ENCODE peak calls at places on chromosomes 7 and 10, in five cellular contexts. B is spleen, O is cardiac muscle cell, R is psoas muscle, J is astrocyte. M is an unnamed sample.

GRCh38 chr7:131498237-131498885 is 58.1 kb downstream of the PODXL start:
- DNase-seq in B (no peak), O (no peak), R (no peak), J (no peak), M (no peak)

GRCh38 chr10:43890124-43890523 is 241.4 kb upstream of the ZNF32 start:
- DNase-seq in B (no peak), O (no peak), R (no peak), J (peak; percentile 89), M (no peak)

GRCh38 chr7:4645241-4645640 is 36.9 kb upstream of the FOXK1 start:
- DNase-seq in B (no peak), O (no peak), R (no peak), J (peak; percentile 86), M (peak; percentile 38)

GRCh38 chr10:103884681-103885139 is 29.3 kb upstream of the SH3PXD2A start:
- DNase-seq in B (no peak), O (peak; percentile 76), R (no peak), J (peak; percentile 12), M (no peak)

GRCh38 chr10:25176421-25176968 is 1.7 kb downstream of the GPR158 start:
- DNase-seq in B (no peak), O (peak; percentile 5), R (no peak), J (no peak), M (no peak)

GRCh38 chr10:101644002-101644401 is 51.0 kb downstream of the FBXW4 start:
- DNase-seq in B (no peak), O (no peak), R (no peak), J (no peak), M (no peak)

GRCh38 chr7:38127216-38128207 is 50.5 kb upstream of the STARD3NL start:
- DNase-seq in B (no peak), O (no peak), R (no peak), J (no peak), M (no peak)

GRCh38 chr10:46549171-46550075 is 7.0 kb downstream of the GPRIN2 start:
- DNase-seq in B (peak; percentile 79), O (no peak), R (peak; percentile 56), J (no peak), M (no peak)

GRCh38 chr7:43753401-43753800 is 5.1 kb upstream of the BLVRA start:
- DNase-seq in B (no peak), O (no peak), R (no peak), J (no peak), M (no peak)

GRCh38 chr10:124693396-124693795 is 50.8 kb downstream of the FAM53B start:
- DNase-seq in B (no peak), O (peak; percentile 62), R (peak; percentile 75), J (no peak), M (no peak)

GRCh38 chr7:112481833-112482669 is 1.3 kb downstream of the LSMEM1 start:
- DNase-seq in B (no peak), O (no peak), R (peak; percentile 82), J (peak; percentile 92), M (peak; percentile 96)

GRCh38 chr7:26136831-26137230 is 15.2 kb upstream of the NFE2L3 start:
- DNase-seq in B (no peak), O (no peak), R (no peak), J (no peak), M (no peak)

GRCh38 chr10:111360260-111360925 is 283.6 kb downstream of the ADRA2A start:
- DNase-seq in B (peak; percentile 70), O (peak; percentile 80), R (no peak), J (no peak), M (no peak)

GRCh38 chr10:7988985-7989384 is 65.5 kb upstream of the GATA3 start:
- DNase-seq in B (no peak), O (no peak), R (no peak), J (no peak), M (no peak)

GRCh38 chr10:112388548-112388947 is 14.6 kb downstream of the ACSL5 start:
- DNase-seq in B (no peak), O (no peak), R (no peak), J (no peak), M (no peak)

GRCh38 chr10:50480054-50481007 is 143.4 kb downstream of the SGMS1 start:
- DNase-seq in B (no peak), O (no peak), R (no peak), J (no peak), M (no peak)

GRCh38 chr10:32988604-32989003 is 30.6 kb upstream of the ITGB1 start:
- DNase-seq in B (no peak), O (no peak), R (no peak), J (no peak), M (no peak)

GRCh38 chr10:73910764-73911552 is at the start of gene PLAU:
- DNase-seq in B (peak; percentile 92), O (peak; percentile 69), R (peak; percentile 68), J (no peak), M (no peak)

GRCh38 chr7:14717711-14718304 is 184.7 kb downstream of the DGKB start:
- DNase-seq in B (no peak), O (peak; percentile 45), R (no peak), J (peak; percentile 3), M (peak; percentile 2)

GRCh38 chr7:154304231-154304630 is 252.0 kb downstream of the DPP6 start:
- DNase-seq in B (no peak), O (no peak), R (no peak), J (no peak), M (no peak)

GRCh38 chr10:102834143-102834542 is 3.1 kb downstream of the CYP17A1 start:
- DNase-seq in B (no peak), O (no peak), R (no peak), J (no peak), M (no peak)

GRCh38 chr7:130901209-130901783 is 167.3 kb upstream of the KLF14 start:
- DNase-seq in B (no peak), O (no peak), R (peak; percentile 79), J (peak; percentile 99), M (peak; percentile 83)

DNA sequence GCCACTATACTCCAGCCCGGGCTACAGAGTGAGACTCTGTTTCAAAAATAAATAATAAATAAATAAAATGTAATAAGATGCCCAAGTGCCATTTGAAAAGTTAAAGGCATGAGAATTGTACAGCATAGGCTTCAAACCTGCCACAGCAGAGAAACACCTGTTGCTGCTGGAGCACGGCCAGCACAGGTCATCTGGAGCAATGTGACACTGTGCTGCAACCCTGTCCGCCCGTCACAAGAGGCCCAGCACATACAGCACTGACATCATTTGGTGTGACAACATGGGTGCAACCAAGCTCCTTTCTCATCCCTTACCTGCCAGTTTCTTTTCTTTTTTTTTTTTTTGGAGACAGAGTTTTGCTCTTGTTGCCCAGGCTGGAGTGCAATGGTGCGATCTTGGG is 1.3 kb downstream of the RFC2 start:
- DNase-seq in B (no peak), O (no peak), R (no peak), J (no peak), M (no peak)
- H3K4me3 ChIP-seq in B (no peak overlapping the region), O (peak overlapping the region; percentile 55), R (peak overlapping the region; percentile 89), J (peak overlapping the region; percentile 89), M (no peak overlapping the region)

GRCh38 chr7:105612806-105613205 is 31.5 kb upstream of the EFCAB10 start:
- DNase-seq in B (no peak), O (no peak), R (no peak), J (no peak), M (no peak)

GRCh38 chr7:105611856-105612775 is 30.8 kb upstream of the EFCAB10 start:
- DNase-seq in B (no peak), O (no peak), R (no peak), J (peak; percentile 35), M (no peak)

GRCh38 chr7:105614341-105614840 is 33.1 kb upstream of the EFCAB10 start:
- DNase-seq in B (no peak), O (no peak), R (no peak), J (no peak), M (no peak)

GRCh38 chr7:105610165-105610930 is 29.1 kb upstream of the EFCAB10 start:
- DNase-seq in B (no peak), O (no peak), R (no peak), J (no peak), M (no peak)

DNA sequence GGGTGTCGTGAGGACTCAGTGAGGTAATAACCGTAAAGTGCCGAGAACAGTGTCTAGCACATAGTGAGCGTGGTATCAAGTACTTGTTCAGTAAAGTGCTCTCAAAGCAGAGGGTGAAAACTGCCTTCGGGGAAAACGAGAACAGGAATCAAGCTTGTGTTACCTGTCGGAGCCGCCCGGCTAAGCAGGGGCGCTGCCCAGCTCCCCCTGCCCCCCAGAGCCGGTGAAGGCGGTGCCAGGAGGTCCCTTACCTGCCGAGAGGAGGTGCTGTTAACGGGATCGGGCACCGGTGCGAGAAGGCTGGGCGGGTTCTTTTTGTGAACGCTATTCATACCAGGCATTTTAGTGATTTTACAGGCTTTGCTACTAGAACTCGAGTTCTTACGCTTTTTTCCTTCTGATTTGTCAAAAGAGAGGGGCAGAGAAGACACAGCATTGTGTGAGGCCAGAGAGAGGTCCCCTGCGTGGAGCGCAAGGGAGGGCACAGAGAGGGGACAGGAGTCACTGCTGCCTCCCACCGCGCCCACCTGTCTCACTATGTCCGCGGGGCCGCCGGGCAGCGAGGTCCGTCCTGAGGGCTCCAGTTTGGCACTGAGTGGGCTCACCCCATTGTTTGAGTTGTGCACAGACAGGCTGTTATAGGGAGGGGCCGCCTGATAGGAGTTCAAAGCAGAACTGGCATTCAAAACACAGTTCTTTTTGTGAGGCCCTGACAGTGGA is 32.5 kb upstream of the EFCAB10 start:
- DNase-seq in B (no peak), O (no peak), R (no peak), J (no peak), M (no peak)
- TF ChIP-seq CTCF in B (no peak), O (no peak), R (no peak), J (no peak), M (no peak)

GRCh38 chr10:11936389-11937152 is 106.0 kb downstream of the UPF2 start:
- DNase-seq in B (no peak), O (no peak), R (no peak), J (no peak), M (no peak)
- H3K4me3 ChIP-seq in B (no peak overlapping the region), O (no peak overlapping the region), R (no peak overlapping the region), J (no peak overlapping the region), M (no peak overlapping the region)

GRCh38 chr7:101870361-101871062 is 53.1 kb downstream of the CUX1 start:
- DNase-seq in B (no peak), O (no peak), R (no peak), J (no peak), M (no peak)
- TF ChIP-seq CTCF in B (no peak), O (no peak), R (peak; percentile 16), J (no peak), M (no peak)

GRCh38 chr7:152522551-152522950 is 86.7 kb upstream of the KMT2C start:
- DNase-seq in B (no peak), O (no peak), R (peak; percentile 61), J (peak; percentile 54), M (no peak)
- H3K4me3 ChIP-seq in B (no peak overlapping the region), O (no peak overlapping the region), R (peak overlapping the region; percentile 45), J (peak overlapping the region; percentile 37), M (no peak overlapping the region)

DNA sequence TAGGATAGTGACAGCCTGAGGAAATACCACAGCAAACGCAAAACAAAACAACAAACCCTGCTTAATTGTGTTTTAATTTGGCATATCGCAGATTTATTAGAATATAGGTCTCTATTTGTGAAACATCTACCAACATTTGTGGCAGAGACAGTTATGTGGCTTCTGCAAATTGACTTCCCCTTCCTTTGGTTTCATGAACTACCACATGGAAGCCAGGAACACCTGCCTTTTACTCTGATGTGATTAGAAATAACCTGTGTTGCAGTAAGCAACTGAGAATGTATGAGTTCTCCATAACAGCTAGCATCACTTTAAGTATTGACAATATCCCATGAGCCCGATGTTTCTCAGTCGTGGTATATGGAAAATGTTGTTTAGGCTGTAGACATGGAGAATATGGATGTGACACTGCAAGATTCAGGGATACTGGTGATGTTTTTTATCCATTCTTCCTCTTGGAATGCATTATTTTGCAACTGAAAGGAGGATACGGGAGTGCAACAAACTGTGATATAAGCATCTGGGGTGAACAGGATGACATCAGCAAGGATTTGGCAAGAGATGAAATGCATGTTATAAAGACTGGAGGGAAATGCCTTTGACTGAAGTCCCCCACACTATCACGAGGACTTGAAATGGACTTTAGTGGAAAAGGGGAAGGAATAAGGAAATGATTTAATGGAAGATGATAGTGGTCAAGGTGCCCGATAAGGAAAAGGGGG is 95.9 kb downstream of the CUBN start:
- DNase-seq in B (no peak), O (no peak), R (no peak), J (no peak), M (no peak)
- TF ChIP-seq CTCF in B (no peak), O (no peak), R (no peak), J (no peak), M (no peak)

M was measured in AG04449.